ENCODE peak calls at places on chromosomes 1 and 21, in ten cellular contexts. D, C, N, V, E, Y, T, Z, B and W are unnamed samples.

GRCh38 chr1:76901158-76901767 is 34.0 kb downstream of the ST6GALNAC5 start:
- DNase-seq in D (peak), C (no peak), N (peak), V (no peak), E (no peak), Y (peak), T (no peak), Z (peak), B (peak), W (peak)

GRCh38 chr1:167599839-167600581 is 30.0 kb upstream of the RCSD1 start:
- DNase-seq in D (no peak), C (peak), N (peak), V (no peak), E (no peak), Y (peak), T (no peak), Z (peak), B (no peak), W (peak)

GRCh38 chr1:113456967-113457366 is 66.7 kb downstream of the MAGI3 start:
- DNase-seq in D (no peak), C (peak), N (peak), V (peak), E (no peak), Y (peak), T (peak), Z (no peak), B (peak), W (peak)

GRCh38 chr1:174534789-174535188 is 87.0 kb downstream of the GPR52 start:
- DNase-seq in D (no peak), C (no peak), N (peak), V (no peak), E (no peak), Y (no peak), T (no peak), Z (no peak), B (no peak), W (no peak)

GRCh38 chr21:46116846-46117585 is 19.1 kb downstream of the COL6A2 start:
- DNase-seq in D (peak), C (peak), N (no peak), V (no peak), E (peak), Y (peak), T (peak), Z (no peak), B (no peak), W (peak)

GRCh38 chr1:21269461-21270085 is 20.7 kb downstream of the ECE1 start:
- DNase-seq in D (no peak), C (no peak), N (no peak), V (no peak), E (no peak), Y (peak), T (no peak), Z (no peak), B (no peak), W (no peak)

GRCh38 chr1:163290025-163290610 is 31.6 kb upstream of the NUF2 start:
- DNase-seq in D (no peak), C (no peak), N (peak), V (no peak), E (no peak), Y (peak), T (no peak), Z (no peak), B (no peak), W (no peak)

GRCh38 chr1:25795955-25796806 is 3.8 kb upstream of the SELENON start:
- DNase-seq in D (no peak), C (no peak), N (no peak), V (peak), E (no peak), Y (no peak), T (no peak), Z (no peak), B (no peak), W (peak)

GRCh38 chr1:209622841-209623829 is 29.1 kb downstream of the LAMB3 start:
- DNase-seq in D (no peak), C (no peak), N (no peak), V (no peak), E (no peak), Y (no peak), T (no peak), Z (no peak), B (no peak), W (no peak)

GRCh38 chr1:145985502-145986439 is 10.6 kb downstream of the TXNIP start:
- DNase-seq in D (no peak), C (peak), N (peak), V (peak), E (no peak), Y (peak), T (peak), Z (no peak), B (no peak), W (peak)

GRCh38 chr1:50970927-50971582 is 1.0 kb downstream of the CDKN2C start:
- DNase-seq in D (no peak), C (no peak), N (no peak), V (no peak), E (no peak), Y (no peak), T (no peak), Z (no peak), B (no peak), W (no peak)

GRCh38 chr21:14013056-14013603 is 197.6 kb downstream of the LIPI start:
- DNase-seq in D (no peak), C (no peak), N (no peak), V (no peak), E (no peak), Y (no peak), T (no peak), Z (no peak), B (no peak), W (no peak)

GRCh38 chr1:36107394-36107793 is 17.6 kb downstream of the COL8A2 start:
- DNase-seq in D (no peak), C (no peak), N (no peak), V (no peak), E (no peak), Y (no peak), T (no peak), Z (no peak), B (no peak), W (no peak)

GRCh38 chr1:154729598-154729997 is 121.6 kb upstream of the ADAR start:
- DNase-seq in D (no peak), C (no peak), N (no peak), V (no peak), E (no peak), Y (no peak), T (peak), Z (no peak), B (no peak), W (no peak)

GRCh38 chr1:21669287-21670058 is at the start of gene RAP1GAP:
- DNase-seq in D (no peak), C (no peak), N (no peak), V (peak), E (no peak), Y (peak), T (no peak), Z (no peak), B (no peak), W (peak)

GRCh38 chr1:163771637-163772036 is 449.9 kb downstream of the NUF2 start:
- DNase-seq in D (no peak), C (no peak), N (no peak), V (no peak), E (no peak), Y (no peak), T (no peak), Z (no peak), B (no peak), W (no peak)

GRCh38 chr1:45001011-45001481 is 10.1 kb downstream of the HECTD3 start:
- DNase-seq in D (no peak), C (no peak), N (no peak), V (peak), E (no peak), Y (peak), T (no peak), Z (no peak), B (no peak), W (peak)

GRCh38 chr1:55716151-55716550 is 501.0 kb upstream of the USP24 start:
- DNase-seq in D (no peak), C (no peak), N (peak), V (no peak), E (no peak), Y (no peak), T (no peak), Z (no peak), B (no peak), W (no peak)

GRCh38 chr21:42122808-42123207 is 51.7 kb downstream of the UMODL1 start:
- DNase-seq in D (no peak), C (peak), N (no peak), V (peak), E (no peak), Y (no peak), T (no peak), Z (no peak), B (no peak), W (no peak)

GRCh38 chr1:182301467-182302198 is 90.0 kb downstream of the GLUL start:
- DNase-seq in D (no peak), C (peak), N (peak), V (peak), E (no peak), Y (no peak), T (no peak), Z (no peak), B (no peak), W (peak)

GRCh38 chr1:98672184-98672583 is 10.7 kb downstream of the SNX7 start:
- DNase-seq in D (no peak), C (no peak), N (no peak), V (no peak), E (no peak), Y (peak), T (no peak), Z (no peak), B (no peak), W (no peak)

DNA sequence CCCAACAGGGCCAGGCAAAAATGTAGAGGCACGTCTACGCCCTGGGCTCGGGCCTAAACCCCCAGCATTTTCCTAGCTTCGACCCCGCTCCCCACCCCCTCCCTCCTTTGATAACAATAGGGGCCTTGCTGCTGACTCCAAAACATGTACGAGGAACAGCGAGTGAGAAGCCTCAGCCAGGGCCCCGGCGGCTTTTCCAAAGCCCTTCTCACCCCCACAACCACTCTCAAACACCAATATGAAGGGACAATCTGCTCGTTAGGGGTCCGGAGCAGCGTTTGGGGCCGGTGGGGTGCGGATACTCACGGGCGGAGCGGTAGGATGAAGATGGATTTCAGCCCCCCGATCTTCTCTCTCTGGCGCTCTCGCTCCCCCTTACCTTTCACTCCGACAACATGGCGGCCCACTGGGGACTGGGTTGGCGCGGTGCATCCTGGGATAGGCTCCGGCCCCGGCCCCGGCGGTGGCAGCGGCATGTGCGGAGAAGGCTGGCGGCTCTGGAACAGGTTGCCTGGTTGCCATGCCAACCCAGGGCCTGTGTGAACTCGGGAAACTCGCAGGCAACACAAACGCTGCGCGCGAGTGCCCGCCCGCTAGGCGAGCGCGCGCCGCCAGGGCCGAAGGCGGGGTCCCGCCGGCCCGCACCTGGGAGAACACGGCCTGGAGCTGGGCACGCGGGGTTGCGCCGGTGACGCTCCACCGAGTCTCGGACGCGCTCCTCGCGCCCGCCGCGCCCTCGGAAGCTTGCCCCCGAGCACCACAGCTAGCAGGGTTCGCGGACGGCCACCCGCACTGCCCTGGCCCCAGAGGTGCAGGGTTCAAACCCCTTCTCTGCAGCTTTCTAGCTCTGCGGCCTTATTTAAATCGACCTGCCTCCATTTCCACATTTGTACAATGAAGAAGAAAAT is at the start of gene PUM1:
- DNase-seq in D (peak), C (peak), N (peak), V (peak), E (peak), Y (peak), T (peak), Z (peak), B (peak), W (peak)
- TF ChIP-seq POLR2A in D (peak), C (peak), N (peak), V (no peak), E (peak), Y (peak), T (peak), Z (peak), B (peak), W (peak)

GRCh38 chr1:111199329-111199728 is 1.1 kb downstream of the DENND2D start:
- DNase-seq in D (no peak), C (no peak), N (no peak), V (no peak), E (no peak), Y (no peak), T (no peak), Z (no peak), B (no peak), W (no peak)

GRCh38 chr1:111200802-111201161 is 336 bp upstream of the DENND2D start:
- DNase-seq in D (no peak), C (no peak), N (no peak), V (no peak), E (no peak), Y (no peak), T (no peak), Z (no peak), B (no peak), W (no peak)

GRCh38 chr1:111198836-111199235 is 1.6 kb downstream of the DENND2D start:
- DNase-seq in D (no peak), C (no peak), N (no peak), V (no peak), E (no peak), Y (no peak), T (no peak), Z (no peak), B (no peak), W (no peak)

GRCh38 chr1:111201275-111202090 is 1.0 kb upstream of the DENND2D start:
- DNase-seq in D (no peak), C (no peak), N (no peak), V (no peak), E (no peak), Y (no peak), T (no peak), Z (no peak), B (no peak), W (no peak)

DNA sequence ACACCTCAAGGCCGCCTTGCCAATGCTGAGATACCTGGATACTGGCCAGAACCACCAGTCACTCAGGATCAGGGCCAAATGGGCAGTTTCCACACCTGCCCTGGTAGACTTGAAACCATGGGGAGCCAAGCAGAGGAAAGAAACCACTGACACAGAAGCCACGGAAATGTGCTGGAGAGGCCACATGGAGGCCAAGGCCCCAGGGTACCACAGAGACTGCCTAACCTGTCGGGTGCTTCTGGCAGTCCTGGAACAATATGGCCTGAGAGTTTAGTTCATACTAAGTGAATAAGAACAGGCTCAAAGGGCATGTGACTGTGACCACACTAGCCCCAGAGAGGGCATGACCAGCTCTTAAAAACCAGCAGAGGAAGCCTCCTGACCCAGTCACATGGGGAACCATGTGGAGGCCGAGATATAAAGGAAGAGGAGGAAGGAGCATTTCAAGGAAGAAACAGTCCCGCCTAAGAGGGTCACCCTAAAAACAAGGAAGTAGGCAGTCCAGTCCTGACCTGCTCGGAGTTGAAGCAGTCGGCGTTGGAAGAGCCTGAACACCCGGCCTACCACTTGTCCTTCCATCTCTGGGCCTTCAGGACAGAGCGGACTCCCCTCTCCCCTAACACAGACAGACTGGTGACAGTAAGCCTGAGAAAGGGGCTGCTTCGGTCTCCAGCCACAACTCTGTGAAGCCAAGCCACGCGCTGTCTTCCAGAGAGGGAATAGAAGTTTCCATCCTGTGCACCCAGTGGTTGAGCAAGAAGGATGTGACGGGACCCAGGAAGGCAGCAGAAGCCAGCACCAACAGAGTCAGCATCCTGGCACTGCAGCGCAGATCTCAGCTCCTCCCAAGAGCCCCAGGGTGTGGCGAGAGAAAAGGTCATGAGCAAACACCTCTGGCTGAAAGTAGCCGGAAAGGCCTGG is at the start of gene DENND2D:
- DNase-seq in D (no peak), C (peak), N (no peak), V (peak), E (no peak), Y (peak), T (no peak), Z (peak), B (no peak), W (peak)
- TF ChIP-seq POLR2A in D (no peak), C (no peak), N (no peak), V (peak), E (peak), Y (no peak), T (no peak), Z (peak), B (no peak), W (no peak)

DNA sequence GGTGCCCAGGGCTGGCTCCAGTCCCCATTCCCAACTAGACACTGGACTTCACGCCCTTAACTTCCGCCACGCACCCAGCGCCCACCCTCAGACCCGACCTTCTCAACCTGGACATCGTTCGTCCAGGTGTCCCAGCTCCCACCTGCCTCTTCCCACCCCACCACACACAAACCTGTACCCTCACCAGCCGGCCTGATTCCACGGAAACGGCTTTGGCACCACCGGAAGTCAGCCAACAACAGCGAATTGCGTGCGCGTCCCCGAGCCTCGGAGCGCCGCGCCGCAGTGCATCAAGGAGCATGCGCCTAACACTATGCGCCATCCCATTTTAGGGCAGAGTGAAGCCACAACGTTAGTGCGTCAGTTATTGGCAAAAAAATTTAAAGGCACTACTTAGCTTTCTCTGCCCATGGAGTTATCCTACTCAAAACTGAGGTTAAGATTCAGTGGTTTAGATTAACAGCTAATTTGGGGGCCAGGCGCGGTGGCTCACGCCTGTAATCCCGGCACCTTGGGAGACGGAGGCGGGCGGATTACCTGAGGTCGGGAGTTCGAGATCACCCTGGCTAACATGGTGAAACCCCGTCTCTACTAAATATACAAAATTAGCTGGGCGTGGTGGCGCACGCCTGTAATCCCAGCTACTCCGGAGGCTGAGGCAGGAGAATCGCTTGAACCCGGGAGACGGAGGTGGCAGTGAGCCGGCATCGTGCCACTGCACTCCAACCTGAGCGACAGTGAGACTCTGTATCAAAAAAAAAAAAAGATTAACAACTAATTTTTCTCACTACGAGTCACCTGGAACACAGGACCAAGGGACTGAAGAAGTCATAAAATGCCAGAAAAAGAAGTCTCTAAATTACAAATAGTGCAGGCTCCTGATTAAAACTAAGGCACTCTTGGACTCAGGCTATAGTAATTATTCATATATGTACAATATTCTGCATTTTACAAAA is at the start of gene GON4L:
- DNase-seq in D (peak), C (peak), N (peak), V (peak), E (peak), Y (peak), T (peak), Z (peak), B (peak), W (peak)
- TF ChIP-seq POLR2A in D (peak), C (peak), N (peak), V (no peak), E (no peak), Y (no peak), T (peak), Z (peak), B (peak), W (no peak)

GRCh38 chr1:26951216-26951615 is 9.1 kb downstream of the KDF1 start:
- DNase-seq in D (no peak), C (no peak), N (no peak), V (no peak), E (no peak), Y (no peak), T (no peak), Z (no peak), B (no peak), W (no peak)

GRCh38 chr1:26949266-26949925 is 10.9 kb downstream of the KDF1 start:
- DNase-seq in D (no peak), C (peak), N (peak), V (no peak), E (no peak), Y (no peak), T (no peak), Z (no peak), B (no peak), W (no peak)

GRCh38 chr1:26950602-26951001 is 9.7 kb downstream of the KDF1 start:
- DNase-seq in D (no peak), C (no peak), N (no peak), V (no peak), E (no peak), Y (no peak), T (no peak), Z (no peak), B (no peak), W (no peak)

GRCh38 chr1:26951821-26952497 is 8.3 kb downstream of the KDF1 start:
- DNase-seq in D (no peak), C (no peak), N (no peak), V (no peak), E (no peak), Y (no peak), T (no peak), Z (no peak), B (no peak), W (no peak)

GRCh38 chr1:26949926-26950319 is 10.3 kb downstream of the KDF1 start:
- DNase-seq in D (no peak), C (no peak), N (no peak), V (no peak), E (no peak), Y (no peak), T (no peak), Z (no peak), B (no peak), W (no peak)
- TF ChIP-seq POLR2A in D (no peak), C (no peak), N (no peak), V (no peak), E (no peak), Y (no peak), T (no peak), Z (no peak), B (no peak), W (no peak)